ENCODE peak calls at places on chromosomes 11 and 22, in four cellular contexts. One of them, this sample, is unnamed.

GRCh38 chr11:10674991-10675440 is 18.5 kb downstream of the IRAG1 start:
- DNase-seq in GM12892: no peak
- DNase-seq in GM12878: no peak
- DNase-seq in HepG2: no peak
- DNase-seq in this sample: no peak

GRCh38 chr11:99020324-99021225 is at the start of gene CNTN5:
- DNase-seq in GM12892: no peak
- DNase-seq in GM12878: no peak
- DNase-seq in HepG2: peak; percentile 22
- DNase-seq in this sample: no peak

GRCh38 chr11:21323617-21324016 is 654.2 kb downstream of the NELL1 start:
- DNase-seq in GM12892: no peak
- DNase-seq in GM12878: no peak
- DNase-seq in HepG2: no peak
- DNase-seq in this sample: no peak

GRCh38 chr22:19663286-19663815 is 51.0 kb upstream of the SEPTIN5 start:
- DNase-seq in GM12892: no peak
- DNase-seq in GM12878: no peak
- DNase-seq in HepG2: no peak
- DNase-seq in this sample: no peak

GRCh38 chr11:8649361-8649760 is 33.1 kb downstream of the TRIM66 start:
- DNase-seq in GM12892: no peak
- DNase-seq in GM12878: no peak
- DNase-seq in HepG2: no peak
- DNase-seq in this sample: no peak

GRCh38 chr11:95093548-95093947 is 3.9 kb downstream of the ENDOD1 start:
- DNase-seq in GM12892: no peak
- DNase-seq in GM12878: no peak
- DNase-seq in HepG2: no peak
- DNase-seq in this sample: no peak

GRCh38 chr11:44243633-44244343 is 66.2 kb downstream of the ALX4 start:
- DNase-seq in GM12892: no peak
- DNase-seq in GM12878: no peak
- DNase-seq in HepG2: peak; percentile 77
- DNase-seq in this sample: no peak

GRCh38 chr11:69284081-69284511 is 9.9 kb upstream of the MYEOV start:
- DNase-seq in GM12892: no peak
- DNase-seq in GM12878: no peak
- DNase-seq in HepG2: no peak
- DNase-seq in this sample: no peak

GRCh38 chr11:3808846-3809623 is 675 bp downstream of the PGAP2 start:
- DNase-seq in GM12892: peak; percentile 59
- DNase-seq in GM12878: peak; percentile 41
- DNase-seq in HepG2: peak; percentile 74
- DNase-seq in this sample: peak; percentile 60

GRCh38 chr22:40808018-40808841 is 10.9 kb downstream of the SLC25A17 start:
- DNase-seq in GM12892: no peak
- DNase-seq in GM12878: no peak
- DNase-seq in HepG2: no peak
- DNase-seq in this sample: no peak

GRCh38 chr11:123977731-123978347 is at the start of gene OR10S1:
- DNase-seq in GM12892: no peak
- DNase-seq in GM12878: no peak
- DNase-seq in HepG2: no peak
- DNase-seq in this sample: no peak

GRCh38 chr11:114262681-114263509 is 33.3 kb upstream of the NNMT start:
- DNase-seq in GM12892: no peak
- DNase-seq in GM12878: no peak
- DNase-seq in HepG2: peak; percentile 44
- DNase-seq in this sample: no peak

GRCh38 chr11:77174559-77174958 is 46.5 kb downstream of the MYO7A start:
- DNase-seq in GM12892: no peak
- DNase-seq in GM12878: no peak
- DNase-seq in HepG2: no peak
- DNase-seq in this sample: no peak

GRCh38 chr11:122697636-122698167 is 42.2 kb downstream of the UBASH3B start:
- DNase-seq in GM12892: peak; percentile 47
- DNase-seq in GM12878: no peak
- DNase-seq in HepG2: no peak
- DNase-seq in this sample: peak; percentile 48

GRCh38 chr11:15724611-15725010 is 609.9 kb downstream of the INSC start:
- DNase-seq in GM12892: no peak
- DNase-seq in GM12878: no peak
- DNase-seq in HepG2: no peak
- DNase-seq in this sample: no peak

GRCh38 chr11:63813563-63814382 is 517 bp downstream of the SPINDOC start:
- DNase-seq in GM12892: peak; percentile 58
- DNase-seq in GM12878: no peak
- DNase-seq in HepG2: no peak
- DNase-seq in this sample: peak; percentile 61

GRCh38 chr11:9953994-9954626 is 290.2 kb downstream of the SWAP70 start:
- DNase-seq in GM12892: no peak
- DNase-seq in GM12878: no peak
- DNase-seq in HepG2: no peak
- DNase-seq in this sample: no peak

GRCh38 chr11:70170596-70171210 is 32.4 kb upstream of the FADD start:
- DNase-seq in GM12892: no peak
- DNase-seq in GM12878: no peak
- DNase-seq in HepG2: no peak
- DNase-seq in this sample: no peak

GRCh38 chr11:77130763-77131513 is 2.9 kb downstream of the MYO7A start:
- DNase-seq in GM12892: no peak
- DNase-seq in GM12878: no peak
- DNase-seq in HepG2: peak; percentile 82
- DNase-seq in this sample: no peak

GRCh38 chr11:92969634-92970347 is at the start of gene MTNR1B:
- DNase-seq in GM12892: no peak
- DNase-seq in GM12878: no peak
- DNase-seq in HepG2: no peak
- DNase-seq in this sample: no peak

GRCh38 chr11:19604679-19605375 is 107.8 kb upstream of the NAV2 start:
- DNase-seq in GM12892: no peak
- DNase-seq in GM12878: no peak
- DNase-seq in HepG2: no peak
- DNase-seq in this sample: no peak

GRCh38 chr11:77223797-77224196 is 77.7 kb downstream of the GDPD4 start:
- DNase-seq in GM12892: no peak
- DNase-seq in GM12878: no peak
- DNase-seq in HepG2: no peak
- DNase-seq in this sample: no peak

GRCh38 chr22:20566420-20567260 is 59.2 kb downstream of the MED15 start:
- DNase-seq in GM12892: no peak
- DNase-seq in GM12878: no peak
- DNase-seq in HepG2: no peak
- DNase-seq in this sample: no peak

GRCh38 chr11:38543311-38543710 is 1945.3 kb upstream of the RAG2 start:
- DNase-seq in GM12892: no peak
- DNase-seq in GM12878: no peak
- DNase-seq in HepG2: no peak
- DNase-seq in this sample: no peak

GRCh38 chr11:126140106-126140931 is 71.1 kb downstream of the RPUSD4 start:
- DNase-seq in GM12892: no peak
- DNase-seq in GM12878: no peak
- DNase-seq in HepG2: no peak
- DNase-seq in this sample: no peak

GRCh38 chr11:108751444-108751843 is 86.6 kb downstream of the DDX10 start:
- DNase-seq in GM12892: no peak
- DNase-seq in GM12878: no peak
- DNase-seq in HepG2: no peak
- DNase-seq in this sample: no peak

GRCh38 chr22:46617250-46618103 is 2.7 kb upstream of the GRAMD4 start:
- DNase-seq in GM12892: no peak
- DNase-seq in GM12878: no peak
- DNase-seq in HepG2: no peak
- DNase-seq in this sample: no peak

GRCh38 chr22:30392661-30393321 is 4.0 kb upstream of the SEC14L2 start:
- DNase-seq in GM12892: no peak
- DNase-seq in GM12878: no peak
- DNase-seq in HepG2: no peak
- DNase-seq in this sample: no peak

GRCh38 chr11:111939836-111940604 is 2.9 kb downstream of the DIXDC1 start:
- DNase-seq in GM12892: no peak
- DNase-seq in GM12878: no peak
- DNase-seq in HepG2: no peak
- DNase-seq in this sample: no peak

GRCh38 chr11:110565344-110565684 is 135.6 kb downstream of the FDX1 start:
- DNase-seq in GM12892: no peak
- DNase-seq in GM12878: no peak
- DNase-seq in HepG2: peak; percentile 18
- DNase-seq in this sample: no peak

GRCh38 chr11:47215366-47215925 is 672 bp downstream of the DDB2 start:
- DNase-seq in GM12892: no peak
- DNase-seq in GM12878: peak; percentile 32
- DNase-seq in HepG2: peak; percentile 48
- DNase-seq in this sample: no peak

GRCh38 chr11:115670538-115671200 is 166.5 kb upstream of the CADM1 start:
- DNase-seq in GM12892: no peak
- DNase-seq in GM12878: no peak
- DNase-seq in HepG2: no peak
- DNase-seq in this sample: no peak

GRCh38 chr11:11876458-11876857 is 34.7 kb downstream of the USP47 start:
- DNase-seq in GM12892: no peak
- DNase-seq in GM12878: no peak
- DNase-seq in HepG2: peak; percentile 5
- DNase-seq in this sample: no peak

GRCh38 chr11:116605543-116605942 is 167.2 kb downstream of the BUD13 start:
- DNase-seq in GM12892: no peak
- DNase-seq in GM12878: no peak
- DNase-seq in HepG2: peak; percentile 58
- DNase-seq in this sample: peak; percentile 42

GRCh38 chr11:4496555-4497248 is 14.3 kb downstream of the OR52K1 start:
- DNase-seq in GM12892: no peak
- DNase-seq in GM12878: no peak
- DNase-seq in HepG2: no peak
- DNase-seq in this sample: no peak

GRCh38 chr11:1782026-1782696 is 18.4 kb upstream of the CTSD start:
- DNase-seq in GM12892: no peak
- DNase-seq in GM12878: no peak
- DNase-seq in HepG2: no peak
- DNase-seq in this sample: no peak

GRCh38 chr11:20611892-20612291 is 12.5 kb downstream of the SLC6A5 start:
- DNase-seq in GM12892: no peak
- DNase-seq in GM12878: no peak
- DNase-seq in HepG2: peak; percentile 25
- DNase-seq in this sample: no peak

GRCh38 chr11:88431675-88432341 is 94.3 kb upstream of the CTSC start:
- DNase-seq in GM12892: no peak
- DNase-seq in GM12878: no peak
- DNase-seq in HepG2: peak; percentile 4
- DNase-seq in this sample: no peak

GRCh38 chr22:50576070-50576469 is 2.2 kb downstream of the CPT1B start:
- DNase-seq in GM12892: no peak
- DNase-seq in GM12878: no peak
- DNase-seq in HepG2: peak; percentile 81
- DNase-seq in this sample: no peak

GRCh38 chr11:27108809-27109208 is 68.2 kb downstream of the BBOX1 start:
- DNase-seq in GM12892: no peak
- DNase-seq in GM12878: no peak
- DNase-seq in HepG2: no peak
- DNase-seq in this sample: no peak
- TF ChIP-seq POLR2AphosphoS5 in GM12892: no peak
- TF ChIP-seq POLR2AphosphoS5 in GM12878: no peak
- TF ChIP-seq POLR2AphosphoS5 in HepG2: no peak
- TF ChIP-seq POLR2AphosphoS5 in this sample: no peak

GRCh38 chr22:28883917-28884753 is 763 bp downstream of the ZNRF3 start:
- DNase-seq in GM12892: no peak
- DNase-seq in GM12878: no peak
- DNase-seq in HepG2: no peak
- DNase-seq in this sample: peak; percentile 28

GRCh38 chr22:28884754-28885375 is 1.5 kb downstream of the ZNRF3 start:
- DNase-seq in GM12892: no peak
- DNase-seq in GM12878: no peak
- DNase-seq in HepG2: no peak
- DNase-seq in this sample: no peak

GRCh38 chr22:28882545-28882877 is 861 bp upstream of the ZNRF3 start:
- DNase-seq in GM12892: no peak
- DNase-seq in GM12878: no peak
- DNase-seq in HepG2: no peak
- DNase-seq in this sample: no peak

GRCh38 chr22:28883657-28883916 is 215 bp downstream of the ZNRF3 start:
- DNase-seq in GM12892: no peak
- DNase-seq in GM12878: no peak
- DNase-seq in HepG2: no peak
- DNase-seq in this sample: no peak

GRCh38 chr22:28882878-28883656 is at the start of gene ZNRF3:
- DNase-seq in GM12892: peak; percentile 72
- DNase-seq in GM12878: no peak
- DNase-seq in HepG2: peak; percentile 86
- DNase-seq in this sample: peak; percentile 79
- TF ChIP-seq TAF1 in GM12892: no peak
- TF ChIP-seq TAF1 in GM12878: no peak
- TF ChIP-seq TAF1 in HepG2: peak; percentile 79
- TF ChIP-seq TAF1 in this sample: no peak

DNA sequence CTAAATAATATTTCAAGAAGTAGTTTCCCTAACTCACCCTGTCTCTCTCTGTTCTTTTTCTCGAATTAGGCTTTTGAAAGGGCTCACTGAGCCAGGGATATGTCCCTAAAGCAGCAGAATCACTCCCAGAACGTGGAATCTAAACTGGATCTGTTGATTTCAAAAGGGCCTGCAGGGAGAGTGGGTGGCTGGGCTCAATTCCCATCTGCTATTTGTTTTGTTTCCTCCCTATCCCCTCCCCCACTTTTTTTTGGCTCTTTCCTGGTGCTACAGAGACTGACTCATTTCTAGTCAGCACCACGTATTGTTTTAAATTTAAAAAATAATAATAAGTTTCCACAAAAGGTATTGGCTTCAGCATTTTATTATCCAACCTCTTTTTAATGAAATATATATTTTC is 961.5 kb downstream of the FAM181B start:
- DNase-seq in GM12892: no peak
- DNase-seq in GM12878: no peak
- DNase-seq in HepG2: no peak
- DNase-seq in this sample: no peak
- TF ChIP-seq POLR2A in GM12892: no peak
- TF ChIP-seq POLR2A in GM12878: no peak
- TF ChIP-seq POLR2A in HepG2: no peak
- TF ChIP-seq POLR2A in this sample: no peak

DNA sequence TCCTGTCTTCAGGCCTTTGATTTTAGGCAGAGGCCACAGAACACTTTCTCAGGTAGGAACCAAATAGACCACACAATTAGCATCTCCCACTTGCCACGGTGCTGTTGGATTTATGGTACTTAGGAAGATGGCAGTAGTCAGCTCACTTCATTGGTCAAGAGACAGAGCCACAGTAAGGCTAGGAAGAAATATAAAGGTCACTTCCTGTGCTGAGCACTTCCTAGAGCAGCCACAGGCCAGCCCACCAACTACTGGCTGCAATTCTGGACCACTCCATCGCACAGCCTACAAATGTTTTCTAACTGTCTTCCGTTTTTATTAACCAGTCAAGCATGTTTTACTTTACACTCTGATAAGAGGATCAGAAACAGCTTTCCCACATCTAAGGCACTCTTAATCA is 54.8 kb downstream of the ABTB2 start:
- DNase-seq in GM12892: no peak
- DNase-seq in GM12878: no peak
- DNase-seq in HepG2: no peak
- DNase-seq in this sample: no peak
- TF ChIP-seq POLR2AphosphoS5 in GM12892: no peak
- TF ChIP-seq POLR2AphosphoS5 in GM12878: no peak
- TF ChIP-seq POLR2AphosphoS5 in HepG2: no peak
- TF ChIP-seq POLR2AphosphoS5 in this sample: no peak